ENCODE peak calls at places on chromosomes 2 and 18, in nine cellular contexts. I is endothelial cell of umbilical vein, D is K562, O is HepG2, Q is sigmoid colon, N is HCT116, H is SK-N-SH, Z is transverse colon, Y is suprapubic skin. L is an unnamed sample.

GRCh38 chr2:190569994-190570755 is 35.7 kb upstream of the NEMP2 start:
- DNase-seq in I (no peak), D (no peak), O (no peak), Q (no peak), N (no peak), H (no peak), Z (no peak), Y (no peak), L (no peak)

GRCh38 chr2:59282374-59283057 is 1041.4 kb upstream of the FANCL start:
- DNase-seq in I (no peak), D (no peak), O (no peak), Q (no peak), N (no peak), H (peak), Z (no peak), Y (no peak), L (no peak)

GRCh38 chr2:72131916-72132841 is 15.5 kb downstream of the CYP26B1 start:
- DNase-seq in I (no peak), D (no peak), O (no peak), Q (peak), N (no peak), H (peak), Z (no peak), Y (peak), L (no peak)

GRCh38 chr18:27298215-27298804 is 113.2 kb upstream of the CHST9 start:
- DNase-seq in I (no peak), D (no peak), O (peak), Q (no peak), N (no peak), H (no peak), Z (no peak), Y (no peak), L (no peak)

GRCh38 chr2:25322313-25322712 is 19.4 kb downstream of the DNMT3A start:
- DNase-seq in I (no peak), D (no peak), O (no peak), Q (no peak), N (no peak), H (no peak), Z (no peak), Y (no peak), L (no peak)

GRCh38 chr18:62505669-62506494 is 16.9 kb upstream of the ZCCHC2 start:
- DNase-seq in I (peak), D (no peak), O (no peak), Q (no peak), N (no peak), H (no peak), Z (no peak), Y (no peak), L (peak)

GRCh38 chr2:156800065-156800556 is 363.9 kb downstream of the GPD2 start:
- DNase-seq in I (no peak), D (no peak), O (no peak), Q (no peak), N (no peak), H (no peak), Z (no peak), Y (no peak), L (no peak)

GRCh38 chr2:104408266-104408665 is 445.6 kb upstream of the POU3F3 start:
- DNase-seq in I (no peak), D (no peak), O (no peak), Q (no peak), N (no peak), H (peak), Z (no peak), Y (no peak), L (no peak)

GRCh38 chr2:55311444-55311870 is 42.4 kb upstream of the MTIF2 start:
- DNase-seq in I (peak), D (peak), O (no peak), Q (no peak), N (no peak), H (no peak), Z (no peak), Y (no peak), L (peak)

GRCh38 chr2:176080540-176081355 is 3.0 kb downstream of the EVX2 start:
- DNase-seq in I (no peak), D (no peak), O (no peak), Q (peak), N (no peak), H (peak), Z (peak), Y (no peak), L (no peak)
- TF ChIP-seq POLR2AphosphoS5 in I (no peak), D (no peak), O (no peak), Q (peak), N (no peak), H (no peak), Z (no peak), Y (no peak), L (no peak)

DNA sequence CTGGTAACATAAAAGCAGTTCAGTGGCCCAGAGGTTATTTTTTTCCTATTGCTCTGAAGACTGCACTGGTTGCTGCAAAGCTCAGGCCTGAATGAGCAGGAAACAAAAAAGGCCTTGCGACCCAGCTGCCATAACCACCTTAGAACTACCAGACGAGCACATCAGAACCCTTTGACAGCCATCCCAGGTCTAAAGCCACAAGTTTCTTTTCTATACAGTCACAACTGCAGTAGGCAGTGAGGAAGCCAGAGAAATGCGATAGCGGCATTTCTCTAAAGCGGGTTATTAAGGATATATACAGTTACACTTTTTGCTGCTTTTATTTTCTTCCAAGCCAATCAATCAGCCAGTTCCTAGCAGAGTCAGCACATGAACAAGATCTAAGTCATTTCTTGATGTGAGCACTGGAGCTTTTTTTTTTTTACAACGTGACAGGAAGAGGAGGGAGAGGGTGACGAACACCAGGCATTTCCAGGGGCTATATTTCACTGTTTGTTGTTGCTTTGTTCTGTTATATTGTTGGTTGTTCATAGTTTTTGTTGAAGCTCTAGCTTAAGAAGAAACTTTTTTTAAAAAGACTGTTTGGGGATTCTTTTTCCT is 48.8 kb downstream of the FEZ2 start:
- DNase-seq in I (peak), D (no peak), O (no peak), Q (no peak), N (no peak), H (peak), Z (no peak), Y (no peak), L (no peak)
- TF ChIP-seq POLR2AphosphoS5 in I (peak), D (no peak), O (no peak), Q (no peak), N (no peak), H (no peak), Z (peak), Y (no peak), L (no peak)

DNA sequence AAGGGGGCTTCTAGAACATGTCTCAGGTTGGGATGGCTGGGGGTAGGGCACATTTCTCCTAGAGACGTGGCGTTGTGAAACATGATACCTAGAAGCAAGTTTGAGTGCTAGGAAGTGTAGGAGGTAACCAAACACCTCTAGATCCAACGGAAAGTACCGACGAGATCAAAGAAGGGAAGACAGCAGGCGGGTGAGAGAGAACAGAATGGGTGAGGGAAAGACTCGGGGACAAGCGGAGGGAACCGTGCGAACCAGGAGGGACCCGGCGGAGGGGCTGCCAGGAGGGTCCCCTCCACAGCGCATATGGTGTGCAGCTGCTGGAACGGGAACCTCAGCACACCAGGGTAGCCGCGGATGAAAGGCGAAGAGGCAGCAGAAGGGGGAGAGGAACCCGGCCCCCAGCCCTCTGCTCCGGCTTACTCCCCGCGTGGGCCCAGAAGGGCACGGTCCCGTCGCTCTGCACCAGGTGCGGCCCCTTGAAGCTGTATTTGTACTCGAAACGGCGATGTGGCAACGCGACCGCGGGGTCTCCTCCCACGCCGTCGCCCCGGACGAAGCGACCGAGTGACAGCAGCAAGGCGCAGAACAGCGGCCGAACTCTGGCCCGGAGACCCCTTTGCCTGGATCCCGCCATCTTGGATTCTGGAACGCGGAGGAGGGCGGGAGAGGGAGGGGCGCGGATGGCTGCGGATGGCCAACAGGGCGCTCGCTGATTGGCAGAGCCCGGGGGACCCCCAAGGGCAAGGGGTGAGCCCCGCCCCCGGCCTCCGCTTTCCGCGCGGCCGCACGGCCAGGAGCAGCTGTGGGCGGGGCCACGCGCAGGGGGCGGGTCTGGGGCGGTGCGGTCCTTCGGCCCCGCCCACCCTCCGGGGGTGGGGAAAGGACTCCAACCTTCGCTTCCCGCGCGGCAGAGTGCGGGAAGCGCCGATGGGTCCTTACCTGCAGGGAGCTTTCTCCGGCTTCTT is at the start of gene LMAN1:
- DNase-seq in I (peak), D (peak), O (peak), Q (peak), N (peak), H (peak), Z (peak), Y (peak), L (peak)
- TF ChIP-seq POLR2AphosphoS5 in I (peak), D (peak), O (peak), Q (peak), N (peak), H (peak), Z (peak), Y (no peak), L (peak)

DNA sequence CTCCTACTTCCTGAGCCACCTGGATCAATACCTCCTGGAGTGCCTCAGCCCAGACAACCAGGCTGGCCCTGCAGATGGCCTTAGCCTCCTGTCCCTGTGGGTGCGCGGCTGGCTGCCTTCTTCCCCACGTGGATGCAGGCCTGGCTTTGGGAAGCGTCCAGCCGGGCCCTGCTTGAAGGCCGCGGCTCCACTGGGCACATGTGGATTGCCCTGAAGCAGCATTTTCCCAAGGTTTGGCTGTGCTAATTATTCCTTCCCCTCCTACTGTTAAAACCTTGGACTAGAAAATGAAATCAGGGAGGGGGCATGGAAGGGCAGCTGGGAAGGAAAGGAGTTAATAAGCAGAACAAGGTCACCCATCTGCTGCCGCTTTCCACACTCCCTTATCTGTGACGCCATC is 143.0 kb upstream of the GATA6 start:
- DNase-seq in I (no peak), D (no peak), O (no peak), Q (no peak), N (no peak), H (no peak), Z (no peak), Y (no peak), L (no peak)
- TF ChIP-seq POLR2AphosphoS5 in I (no peak), D (no peak), O (no peak), Q (no peak), N (no peak), H (no peak), Z (no peak), Y (no peak), L (no peak)